ENCODE peak calls at places on chromosomes 12 and 14, in eight cellular contexts. One of them, this sample, is unnamed.

GRCh38 chr12:27733052-27733656 is 22.5 kb downstream of the MRPS35 start:
- DNase-seq in CD4-positive, CD25-positive, alpha-beta regulatory T cell: peak
- DNase-seq in cardiac muscle cell: peak
- DNase-seq in HAP-1: peak
- DNase-seq in left lung: no peak
- DNase-seq in CD4-positive, alpha-beta memory T cell: peak
- DNase-seq in stomach: no peak
- DNase-seq in lung: no peak
- DNase-seq in this sample: peak

GRCh38 chr14:92897922-92898599 is 24.9 kb upstream of the CHGA start:
- DNase-seq in left lung: no peak
- DNase-seq in stomach: no peak
- DNase-seq in cardiac muscle cell: no peak
- DNase-seq in CD4-positive, CD25-positive, alpha-beta regulatory T cell: peak
- DNase-seq in CD4-positive, alpha-beta memory T cell: no peak
- DNase-seq in HAP-1: no peak
- DNase-seq in lung: no peak
- DNase-seq in this sample: no peak

GRCh38 chr14:75399819-75400678 is 27.8 kb upstream of the JDP2 start:
- DNase-seq in left lung: peak
- DNase-seq in HAP-1: no peak
- DNase-seq in CD4-positive, alpha-beta memory T cell: no peak
- DNase-seq in lung: peak
- DNase-seq in stomach: peak
- DNase-seq in CD4-positive, CD25-positive, alpha-beta regulatory T cell: peak
- DNase-seq in cardiac muscle cell: no peak
- DNase-seq in this sample: no peak

GRCh38 chr12:14018080-14018479 is 36.7 kb upstream of the GRIN2B start:
- DNase-seq in lung: no peak
- DNase-seq in CD4-positive, CD25-positive, alpha-beta regulatory T cell: no peak
- DNase-seq in stomach: no peak
- DNase-seq in left lung: no peak
- DNase-seq in HAP-1: no peak
- DNase-seq in CD4-positive, alpha-beta memory T cell: no peak
- DNase-seq in cardiac muscle cell: no peak
- DNase-seq in this sample: no peak

GRCh38 chr12:49881400-49882247 is 22.1 kb downstream of the FAIM2 start:
- DNase-seq in lung: no peak
- DNase-seq in CD4-positive, CD25-positive, alpha-beta regulatory T cell: no peak
- DNase-seq in cardiac muscle cell: no peak
- DNase-seq in left lung: no peak
- DNase-seq in CD4-positive, alpha-beta memory T cell: no peak
- DNase-seq in HAP-1: no peak
- DNase-seq in stomach: no peak
- DNase-seq in this sample: no peak

GRCh38 chr14:94483729-94484275 is 7.8 kb upstream of the SERPINA9 start:
- DNase-seq in HAP-1: no peak
- DNase-seq in CD4-positive, alpha-beta memory T cell: no peak
- DNase-seq in stomach: no peak
- DNase-seq in left lung: no peak
- DNase-seq in CD4-positive, CD25-positive, alpha-beta regulatory T cell: no peak
- DNase-seq in cardiac muscle cell: no peak
- DNase-seq in lung: no peak
- DNase-seq in this sample: no peak

GRCh38 chr14:99391671-99392070 is 89.0 kb downstream of the SETD3 start:
- DNase-seq in lung: peak
- DNase-seq in left lung: no peak
- DNase-seq in CD4-positive, CD25-positive, alpha-beta regulatory T cell: no peak
- DNase-seq in stomach: no peak
- DNase-seq in HAP-1: no peak
- DNase-seq in cardiac muscle cell: no peak
- DNase-seq in CD4-positive, alpha-beta memory T cell: no peak
- DNase-seq in this sample: no peak

GRCh38 chr12:104479141-104479662 is 22.5 kb downstream of the CHST11 start:
- DNase-seq in CD4-positive, alpha-beta memory T cell: no peak
- DNase-seq in HAP-1: no peak
- DNase-seq in lung: no peak
- DNase-seq in left lung: no peak
- DNase-seq in stomach: no peak
- DNase-seq in CD4-positive, CD25-positive, alpha-beta regulatory T cell: no peak
- DNase-seq in cardiac muscle cell: no peak
- DNase-seq in this sample: no peak

GRCh38 chr14:96072076-96072475 is 32.9 kb downstream of the C14orf132 start:
- DNase-seq in stomach: no peak
- DNase-seq in HAP-1: no peak
- DNase-seq in CD4-positive, alpha-beta memory T cell: no peak
- DNase-seq in left lung: peak
- DNase-seq in lung: no peak
- DNase-seq in cardiac muscle cell: no peak
- DNase-seq in CD4-positive, CD25-positive, alpha-beta regulatory T cell: no peak
- DNase-seq in this sample: no peak

GRCh38 chr12:53492188-53492587 is 7.1 kb downstream of the MAP3K12 start:
- DNase-seq in stomach: no peak
- DNase-seq in CD4-positive, CD25-positive, alpha-beta regulatory T cell: no peak
- DNase-seq in CD4-positive, alpha-beta memory T cell: peak
- DNase-seq in left lung: no peak
- DNase-seq in cardiac muscle cell: peak
- DNase-seq in HAP-1: no peak
- DNase-seq in lung: no peak
- DNase-seq in this sample: no peak

GRCh38 chr12:31585271-31585670 is 5.7 kb downstream of the DENND5B start:
- DNase-seq in left lung: no peak
- DNase-seq in CD4-positive, alpha-beta memory T cell: no peak
- DNase-seq in lung: no peak
- DNase-seq in HAP-1: no peak
- DNase-seq in cardiac muscle cell: no peak
- DNase-seq in CD4-positive, CD25-positive, alpha-beta regulatory T cell: no peak
- DNase-seq in stomach: no peak
- DNase-seq in this sample: no peak

GRCh38 chr12:1836241-1836803 is 16.0 kb downstream of the LRTM2 start:
- DNase-seq in HAP-1: no peak
- DNase-seq in CD4-positive, alpha-beta memory T cell: no peak
- DNase-seq in stomach: no peak
- DNase-seq in left lung: no peak
- DNase-seq in CD4-positive, CD25-positive, alpha-beta regulatory T cell: no peak
- DNase-seq in lung: no peak
- DNase-seq in cardiac muscle cell: no peak
- DNase-seq in this sample: no peak

GRCh38 chr14:36067428-36068187 is 108.9 kb downstream of the PTCSC3 start:
- DNase-seq in stomach: no peak
- DNase-seq in HAP-1: no peak
- DNase-seq in lung: no peak
- DNase-seq in left lung: no peak
- DNase-seq in cardiac muscle cell: no peak
- DNase-seq in CD4-positive, CD25-positive, alpha-beta regulatory T cell: no peak
- DNase-seq in CD4-positive, alpha-beta memory T cell: no peak
- DNase-seq in this sample: no peak

GRCh38 chr14:28356819-28357218 is 409.8 kb upstream of the FOXG1 start:
- DNase-seq in CD4-positive, CD25-positive, alpha-beta regulatory T cell: no peak
- DNase-seq in CD4-positive, alpha-beta memory T cell: no peak
- DNase-seq in HAP-1: no peak
- DNase-seq in stomach: no peak
- DNase-seq in left lung: no peak
- DNase-seq in cardiac muscle cell: no peak
- DNase-seq in lung: no peak
- DNase-seq in this sample: no peak

GRCh38 chr14:100906420-100906819 is 2.9 kb upstream of the RTL1 start:
- DNase-seq in CD4-positive, CD25-positive, alpha-beta regulatory T cell: no peak
- DNase-seq in HAP-1: no peak
- DNase-seq in stomach: no peak
- DNase-seq in cardiac muscle cell: peak
- DNase-seq in left lung: no peak
- DNase-seq in lung: no peak
- DNase-seq in CD4-positive, alpha-beta memory T cell: no peak
- DNase-seq in this sample: no peak

GRCh38 chr14:100905166-100905565 is 1.6 kb upstream of the RTL1 start:
- DNase-seq in CD4-positive, alpha-beta memory T cell: no peak
- DNase-seq in CD4-positive, CD25-positive, alpha-beta regulatory T cell: no peak
- DNase-seq in cardiac muscle cell: no peak
- DNase-seq in stomach: no peak
- DNase-seq in left lung: peak
- DNase-seq in lung: no peak
- DNase-seq in HAP-1: no peak
- DNase-seq in this sample: no peak

GRCh38 chr14:100903672-100904185 is at the start of gene RTL1:
- DNase-seq in CD4-positive, alpha-beta memory T cell: no peak
- DNase-seq in left lung: peak
- DNase-seq in lung: peak
- DNase-seq in CD4-positive, CD25-positive, alpha-beta regulatory T cell: no peak
- DNase-seq in stomach: no peak
- DNase-seq in HAP-1: no peak
- DNase-seq in cardiac muscle cell: no peak
- DNase-seq in this sample: no peak

GRCh38 chr14:100902792-100903191 is 730 bp downstream of the RTL1 start:
- DNase-seq in lung: peak
- DNase-seq in cardiac muscle cell: peak
- DNase-seq in CD4-positive, CD25-positive, alpha-beta regulatory T cell: no peak
- DNase-seq in CD4-positive, alpha-beta memory T cell: no peak
- DNase-seq in HAP-1: no peak
- DNase-seq in stomach: no peak
- DNase-seq in left lung: no peak
- DNase-seq in this sample: no peak

DNA sequence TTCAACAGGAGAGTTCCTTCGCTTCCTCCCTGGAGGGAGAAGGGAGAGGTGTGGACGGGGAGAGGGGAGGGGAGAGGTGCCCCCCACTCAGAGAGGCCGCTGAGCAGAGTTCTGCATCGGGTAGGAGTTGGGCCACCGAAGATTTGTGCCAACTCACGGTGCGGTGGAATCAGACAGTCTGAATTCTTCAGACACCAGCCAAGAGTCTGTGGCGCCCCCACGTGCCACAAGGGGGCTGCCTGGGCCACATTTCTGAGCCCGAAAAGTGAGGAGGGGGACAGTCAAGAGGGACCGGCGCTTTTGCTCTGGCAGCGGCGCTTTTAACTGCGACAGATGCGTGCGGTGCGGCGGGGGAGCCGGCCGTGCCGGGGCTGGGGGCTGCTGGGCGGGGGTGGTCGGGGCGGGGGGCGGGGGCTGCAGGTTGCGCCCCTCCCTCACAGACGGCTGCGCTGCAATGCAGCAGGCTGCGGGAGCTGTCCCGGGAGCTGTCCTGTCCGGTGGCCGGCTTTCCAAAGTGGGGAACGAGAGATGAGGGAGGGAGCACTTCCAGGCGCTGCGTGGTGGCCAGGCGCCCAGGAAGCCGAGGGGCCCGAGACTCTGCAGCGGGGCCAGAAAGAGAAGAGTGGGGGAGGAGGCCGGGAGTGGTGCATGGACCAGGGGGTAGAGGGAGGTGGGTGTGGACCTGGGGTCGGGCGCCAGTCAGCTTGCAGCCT is 941 bp upstream of the RTL1 start:
- DNase-seq in CD4-positive, alpha-beta memory T cell: no peak
- DNase-seq in stomach: no peak
- DNase-seq in HAP-1: no peak
- DNase-seq in left lung: peak
- DNase-seq in CD4-positive, CD25-positive, alpha-beta regulatory T cell: no peak
- DNase-seq in lung: peak
- DNase-seq in cardiac muscle cell: peak
- DNase-seq in this sample: no peak
- H3K4me3 ChIP-seq in CD4-positive, alpha-beta memory T cell: no peak
- H3K4me3 ChIP-seq in stomach: no peak
- H3K4me3 ChIP-seq in HAP-1: no peak
- H3K4me3 ChIP-seq in left lung: no peak
- H3K4me3 ChIP-seq in CD4-positive, CD25-positive, alpha-beta regulatory T cell: no peak
- H3K4me3 ChIP-seq in lung: no peak
- H3K4me3 ChIP-seq in cardiac muscle cell: peak
- H3K4me3 ChIP-seq in this sample: no peak

GRCh38 chr12:6201199-6201608 is 1.0 kb downstream of the CD9 start:
- DNase-seq in HAP-1: no peak
- DNase-seq in lung: no peak
- DNase-seq in cardiac muscle cell: peak
- DNase-seq in CD4-positive, alpha-beta memory T cell: no peak
- DNase-seq in stomach: no peak
- DNase-seq in left lung: no peak
- DNase-seq in CD4-positive, CD25-positive, alpha-beta regulatory T cell: no peak
- DNase-seq in this sample: no peak
- H3K4me3 ChIP-seq in HAP-1: peak
- H3K4me3 ChIP-seq in lung: peak
- H3K4me3 ChIP-seq in cardiac muscle cell: peak
- H3K4me3 ChIP-seq in CD4-positive, alpha-beta memory T cell: no peak
- H3K4me3 ChIP-seq in stomach: peak
- H3K4me3 ChIP-seq in left lung: peak
- H3K4me3 ChIP-seq in CD4-positive, CD25-positive, alpha-beta regulatory T cell: no peak
- H3K4me3 ChIP-seq in this sample: no peak

DNA sequence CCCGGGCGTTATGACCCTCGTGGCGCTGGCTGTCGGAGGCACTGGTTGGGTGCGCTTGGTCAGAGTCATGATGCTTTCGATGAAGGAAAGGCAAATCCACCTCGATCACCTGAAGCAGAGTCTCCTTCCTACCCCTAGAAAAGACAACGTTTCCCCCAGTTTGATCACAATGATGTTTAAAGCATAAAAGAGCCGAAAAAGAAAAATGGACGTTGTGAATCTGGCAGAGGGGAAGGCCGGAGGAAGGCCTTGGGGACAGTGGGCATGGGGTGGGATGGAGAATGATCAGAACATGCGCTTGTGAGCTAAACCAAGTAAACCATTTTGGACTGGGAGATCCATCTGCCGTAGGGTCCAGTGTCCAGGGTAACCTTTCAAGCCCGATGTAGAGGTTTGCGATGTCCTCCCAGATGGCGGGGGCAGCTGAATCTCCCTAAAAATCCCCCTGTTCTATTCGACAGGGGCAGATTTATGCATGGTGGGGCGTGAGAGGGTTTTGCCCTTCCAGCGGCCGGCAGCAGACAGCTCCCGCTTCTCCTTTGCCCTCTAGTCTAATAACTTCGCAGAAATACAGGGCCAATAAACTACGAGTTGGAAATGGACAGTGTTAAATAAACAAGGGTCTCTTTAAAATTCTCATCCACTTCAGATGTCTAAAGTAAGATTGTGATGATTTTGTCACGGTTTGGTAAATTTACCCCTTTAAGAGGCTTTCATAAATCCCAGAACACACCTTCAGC is 2.3 kb upstream of the OTX2 start:
- DNase-seq in cardiac muscle cell: no peak
- DNase-seq in HAP-1: no peak
- DNase-seq in stomach: no peak
- DNase-seq in CD4-positive, CD25-positive, alpha-beta regulatory T cell: no peak
- DNase-seq in left lung: no peak
- DNase-seq in CD4-positive, alpha-beta memory T cell: no peak
- DNase-seq in lung: no peak
- DNase-seq in this sample: no peak
- H3K4me3 ChIP-seq in cardiac muscle cell: no peak
- H3K4me3 ChIP-seq in HAP-1: peak
- H3K4me3 ChIP-seq in stomach: no peak
- H3K4me3 ChIP-seq in CD4-positive, CD25-positive, alpha-beta regulatory T cell: no peak
- H3K4me3 ChIP-seq in left lung: no peak
- H3K4me3 ChIP-seq in CD4-positive, alpha-beta memory T cell: no peak
- H3K4me3 ChIP-seq in lung: no peak
- H3K4me3 ChIP-seq in this sample: no peak

DNA sequence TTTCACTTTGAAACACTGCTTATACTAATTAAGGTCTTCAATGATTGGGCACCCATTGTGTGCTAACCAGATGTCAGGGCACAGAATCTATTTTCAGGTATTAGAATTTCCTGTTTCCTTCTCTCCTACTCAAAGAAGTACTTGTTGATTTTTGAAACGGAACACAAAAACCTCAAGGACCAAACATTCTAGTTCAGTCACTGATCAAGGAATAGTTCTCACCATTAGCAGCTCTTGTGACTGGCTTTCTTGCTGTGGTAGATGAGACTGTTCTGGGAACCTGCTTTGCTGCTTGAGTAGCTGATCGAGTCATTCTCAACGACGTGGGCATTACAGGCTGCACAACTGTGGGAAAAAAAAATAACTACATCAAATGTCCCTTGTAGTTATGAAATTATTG is 11.0 kb downstream of the DLGAP5 start:
- DNase-seq in lung: no peak
- DNase-seq in left lung: no peak
- DNase-seq in HAP-1: no peak
- DNase-seq in cardiac muscle cell: no peak
- DNase-seq in CD4-positive, alpha-beta memory T cell: no peak
- DNase-seq in CD4-positive, CD25-positive, alpha-beta regulatory T cell: no peak
- DNase-seq in stomach: no peak
- DNase-seq in this sample: no peak
- H3K4me3 ChIP-seq in lung: no peak
- H3K4me3 ChIP-seq in left lung: no peak
- H3K4me3 ChIP-seq in HAP-1: no peak
- H3K4me3 ChIP-seq in cardiac muscle cell: no peak
- H3K4me3 ChIP-seq in CD4-positive, alpha-beta memory T cell: no peak
- H3K4me3 ChIP-seq in CD4-positive, CD25-positive, alpha-beta regulatory T cell: peak
- H3K4me3 ChIP-seq in stomach: no peak
- H3K4me3 ChIP-seq in this sample: no peak

This sample was measured in Jurkat, Clone E6-1.